ENCODE peak calls at places on chromosome 5, in six cellular contexts. D is colonic mucosa; A is left ventricle myocardium inferior; F is CD8-positive, alpha-beta T cell; N is cardiac fibroblast; I is uterus. L is an unnamed sample.

GRCh38 chr5:181260720-181261319 is at the start of gene TRIM52:
- DNase-seq in F (peak), I (peak), N (peak), A (peak), D (peak), L (peak)

GRCh38 chr5:124871299-124871698 is 124.9 kb upstream of the ZNF608 start:
- DNase-seq in F (no peak), A (no peak), D (no peak), I (no peak), N (peak), L (peak)

GRCh38 chr5:141809697-141810096 is 68.5 kb downstream of the PCDH1 start:
- DNase-seq in A (no peak), D (no peak), I (no peak), F (no peak), N (no peak), L (no peak)

GRCh38 chr5:139654464-139654863 is 6.3 kb downstream of the CXXC5 start:
- DNase-seq in N (no peak), D (no peak), I (no peak), A (no peak), F (no peak), L (no peak)

GRCh38 chr5:180367991-180368390 is 14.9 kb upstream of the GFPT2 start:
- DNase-seq in N (no peak), I (no peak), A (no peak), F (no peak), D (no peak), L (no peak)

GRCh38 chr5:74631088-74631960 is 9.2 kb downstream of the ENC1 start:
- DNase-seq in A (no peak), F (no peak), N (peak), I (no peak), D (no peak), L (peak)

GRCh38 chr5:158354958-158355357 is 496.0 kb upstream of the CLINT1 start:
- DNase-seq in N (no peak), D (no peak), I (no peak), F (no peak), A (no peak), L (peak)

GRCh38 chr5:97797994-97798451 is 615.0 kb upstream of the RIOK2 start:
- DNase-seq in A (no peak), F (no peak), D (no peak), I (no peak), N (peak), L (no peak)

GRCh38 chr5:73592546-73592945 is 27.0 kb downstream of the UTP15 start:
- DNase-seq in N (peak), I (no peak), D (no peak), F (no peak), A (no peak), L (peak)

GRCh38 chr5:150492621-150493020 is 15.3 kb upstream of the NDST1 start:
- DNase-seq in F (no peak), I (no peak), A (no peak), D (no peak), N (no peak), L (peak)

GRCh38 chr5:166430491-166431319 is 1860.7 kb upstream of the WWC1 start:
- DNase-seq in A (no peak), N (no peak), F (no peak), D (no peak), I (no peak), L (no peak)

GRCh38 chr5:138645778-138646575 is 70.8 kb upstream of the HSPA9 start:
- DNase-seq in F (no peak), I (no peak), D (no peak), A (no peak), N (no peak), L (peak)

GRCh38 chr5:131505237-131505908 is 129.7 kb downstream of the RAPGEF6 start:
- DNase-seq in I (no peak), A (no peak), N (no peak), F (no peak), D (no peak), L (peak)

GRCh38 chr5:113663879-113664278 is 150.4 kb downstream of the YTHDC2 start:
- DNase-seq in A (peak), N (peak), F (no peak), D (peak), I (no peak), L (peak)

GRCh38 chr5:59067976-59068651 is 485.2 kb downstream of the RAB3C start:
- DNase-seq in I (no peak), A (no peak), F (no peak), D (no peak), N (no peak), L (peak)

GRCh38 chr5:74848553-74849025 is 17.6 kb downstream of the FAM169A start:
- DNase-seq in I (no peak), N (no peak), F (no peak), A (no peak), D (no peak), L (no peak)

GRCh38 chr5:149333711-149334443 is 11.4 kb upstream of the GRPEL2 start:
- DNase-seq in F (no peak), A (no peak), I (no peak), N (no peak), D (no peak), L (no peak)

GRCh38 chr5:1514027-1514818 is 9.5 kb downstream of the LPCAT1 start:
- DNase-seq in N (no peak), F (no peak), D (no peak), A (peak), I (peak), L (no peak)

GRCh38 chr5:118578093-118578492 is 410.3 kb downstream of the DTWD2 start:
- DNase-seq in F (no peak), N (peak), A (no peak), D (no peak), I (no peak), L (no peak)

GRCh38 chr5:96142786-96143434 is 181.3 kb upstream of the ELL2 start:
- DNase-seq in D (no peak), N (peak), I (no peak), A (no peak), F (no peak), L (peak)

GRCh38 chr5:138626333-138626944 is 51.2 kb upstream of the HSPA9 start:
- DNase-seq in N (no peak), I (no peak), F (no peak), D (no peak), A (no peak), L (peak)

GRCh38 chr5:55188656-55189380 is 15.8 kb upstream of the CDC20B start:
- DNase-seq in I (no peak), F (no peak), D (no peak), A (no peak), N (no peak), L (no peak)

GRCh38 chr5:121182788-121183490 is 668.7 kb upstream of the FTMT start:
- DNase-seq in A (no peak), F (no peak), D (no peak), N (no peak), I (no peak), L (no peak)

GRCh38 chr5:34652466-34652865 is 3.7 kb upstream of the RAI14 start:
- DNase-seq in N (no peak), F (no peak), A (no peak), D (no peak), I (no peak), L (no peak)

GRCh38 chr5:88881566-88881965 is 1.4 kb downstream of the MEF2C start:
- DNase-seq in A (no peak), D (no peak), F (no peak), I (no peak), N (peak), L (peak)
- H3K4me3 ChIP-seq in A (peak), D (peak), F (no peak), I (peak), N (peak), L (peak)

DNA sequence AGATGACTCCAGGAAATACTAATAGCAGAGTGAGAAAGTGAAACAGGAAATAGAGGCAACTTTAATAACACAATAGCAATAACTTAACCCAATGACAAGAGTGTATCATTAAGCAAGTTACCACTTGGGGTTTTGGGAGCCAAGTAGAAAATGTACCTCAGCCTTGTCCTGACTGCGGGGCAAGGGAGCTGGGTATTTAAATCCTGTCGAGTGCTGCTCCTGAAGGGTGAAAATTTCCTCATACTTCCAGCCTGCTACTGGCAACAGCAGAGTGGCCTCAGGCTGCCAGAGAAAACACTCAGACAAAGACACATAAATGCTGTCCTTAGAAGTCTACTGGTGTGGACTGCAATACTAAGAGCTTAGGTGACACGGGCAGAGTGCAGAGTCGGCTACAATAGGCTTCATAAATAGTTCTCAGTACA is 112.5 kb upstream of the EMB start:
- DNase-seq in N (no peak), I (no peak), A (no peak), D (no peak), F (no peak), L (no peak)
- H3K4me3 ChIP-seq in N (no peak), I (no peak), A (no peak), D (no peak), F (peak), L (no peak)

GRCh38 chr5:399296-400281 is 43.4 kb upstream of the EXOC3 start:
- DNase-seq in F (no peak), I (peak), D (peak), A (peak), N (peak), L (peak)
- H3K4me3 ChIP-seq in F (no peak), I (peak), D (no peak), A (peak), N (peak), L (peak)

GRCh38 chr5:16602182-16602581 is 14.6 kb downstream of the RETREG1 start:
- DNase-seq in I (no peak), N (no peak), A (no peak), D (no peak), F (no peak), L (no peak)
- H3K4me3 ChIP-seq in I (no peak), N (no peak), A (no peak), D (no peak), F (no peak), L (no peak)

DNA sequence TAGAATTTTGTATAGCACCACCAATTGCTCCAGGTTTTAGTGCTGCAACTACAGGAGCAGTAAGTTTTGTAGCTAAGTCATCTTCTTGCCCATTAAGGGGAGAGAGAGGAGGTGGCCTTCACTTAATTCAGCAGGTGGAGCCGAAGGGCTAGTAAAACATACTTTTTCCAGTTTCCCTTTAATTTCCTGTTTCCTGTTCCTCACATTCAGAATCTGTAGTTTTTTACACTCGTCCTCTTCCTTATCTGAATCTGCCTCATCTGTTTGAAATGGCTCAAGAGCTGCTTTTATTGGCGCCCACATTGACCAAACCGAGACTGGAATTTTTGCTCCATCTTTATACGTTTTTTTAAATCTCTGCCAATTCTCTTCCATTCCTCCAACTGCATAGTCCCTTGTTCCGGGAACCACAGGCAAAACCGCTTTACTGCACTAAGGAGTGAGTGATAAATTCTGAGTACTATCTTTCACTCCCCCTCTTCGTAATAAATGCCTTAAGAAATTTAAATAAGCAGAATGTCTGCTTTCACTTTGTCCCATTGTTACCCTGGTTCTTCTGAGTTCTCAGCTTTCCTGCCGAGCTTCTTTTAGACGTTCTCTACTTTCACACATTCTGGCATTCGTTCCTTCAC is 133.9 kb downstream of the DROSHA start:
- DNase-seq in D (no peak), F (no peak), N (peak), A (no peak), I (no peak), L (no peak)
- H3K4me3 ChIP-seq in D (no peak), F (no peak), N (no peak), A (no peak), I (peak), L (no peak)